ENCODE peak calls at places on chromosomes 1 and 21, in five cellular contexts. Y is esophagus squamous epithelium, B is OCI-LY7, A is lower leg skin, N is foreskin fibroblast. R is an unnamed sample.
A peak's percentile ranks its signal among the peaks of the same experiment; 100 is the strongest.

GRCh38 chr1:112402682-112403643 is 6.9 kb downstream of the CTTNBP2NL start:
- DNase-seq in Y (no peak), A (no peak), N (peak; percentile 45), B (no peak), R (peak; percentile 30)

GRCh38 chr1:115676498-115677171 is 34.9 kb downstream of the VANGL1 start:
- DNase-seq in A (no peak), B (no peak), Y (no peak), N (no peak), R (no peak)

GRCh38 chr1:172849653-172850052 is 190.8 kb downstream of the FASLG start:
- DNase-seq in B (no peak), Y (no peak), N (no peak), A (no peak), R (no peak)

GRCh38 chr1:209364716-209365115 is 218.8 kb upstream of the CAMK1G start:
- DNase-seq in N (no peak), Y (no peak), B (no peak), A (no peak), R (no peak)

GRCh38 chr1:7847599-7847998 is 5.3 kb downstream of the UTS2 start:
- DNase-seq in Y (no peak), N (peak; percentile 74), B (no peak), A (no peak), R (peak; percentile 89)

GRCh38 chr1:211648980-211649934 is 26.2 kb downstream of the NEK2 start:
- DNase-seq in B (peak; percentile 60), Y (no peak), N (no peak), A (no peak), R (no peak)

GRCh38 chr21:34722684-34723300 is 54.0 kb downstream of the CLIC6 start:
- DNase-seq in B (peak; percentile 38), N (no peak), Y (no peak), A (no peak), R (no peak)

GRCh38 chr1:31626451-31627202 is 9.1 kb downstream of the HCRTR1 start:
- DNase-seq in Y (no peak), N (peak; percentile 77), A (no peak), B (no peak), R (no peak)

GRCh38 chr1:20233394-20233793 is 47.1 kb upstream of the PLA2G2C start:
- DNase-seq in N (peak; percentile 44), A (no peak), B (peak; percentile 78), Y (no peak), R (peak; percentile 28)

GRCh38 chr1:160403244-160403643 is 2.9 kb downstream of the VANGL2 start:
- DNase-seq in Y (no peak), B (no peak), A (no peak), N (no peak), R (no peak)

GRCh38 chr21:34669149-34669879 is 520 bp downstream of the CLIC6 start:
- DNase-seq in N (peak; percentile 20), A (no peak), B (no peak), Y (no peak), R (no peak)

GRCh38 chr1:74693473-74693872 is 19.9 kb upstream of the ERICH3 start:
- DNase-seq in A (no peak), Y (no peak), N (peak; percentile 47), B (no peak), R (peak; percentile 42)

GRCh38 chr1:52002038-52002917 is 11.8 kb upstream of the RAB3B start:
- DNase-seq in B (peak; percentile 86), N (peak; percentile 95), Y (no peak), A (peak; percentile 53), R (peak; percentile 87)

GRCh38 chr1:41898191-41898713 is 20.5 kb downstream of the HIVEP3 start:
- DNase-seq in Y (no peak), A (no peak), B (no peak), N (peak; percentile 53), R (peak; percentile 34)

GRCh38 chr1:158552296-158552695 is 1.9 kb downstream of the OR6Y1 start:
- DNase-seq in A (no peak), B (no peak), N (no peak), Y (no peak), R (no peak)

GRCh38 chr1:216054593-216054992 is 368.7 kb downstream of the USH2A start:
- DNase-seq in A (no peak), Y (no peak), N (no peak), B (no peak), R (no peak)

GRCh38 chr21:15850645-15851044 is 120.9 kb downstream of the USP25 start:
- DNase-seq in A (no peak), N (peak; percentile 49), B (no peak), Y (no peak), R (peak; percentile 65)

GRCh38 chr1:58893257-58893869 is 109.5 kb upstream of the JUN start:
- DNase-seq in N (no peak), Y (no peak), A (no peak), B (no peak), R (no peak)

GRCh38 chr21:16029065-16029464 is 299.3 kb downstream of the USP25 start:
- DNase-seq in N (no peak), B (no peak), Y (no peak), A (no peak), R (no peak)

GRCh38 chr1:180269848-180270766 is 40.0 kb downstream of the LHX4 start:
- DNase-seq in Y (no peak), N (no peak), B (no peak), A (peak; percentile 40), R (no peak)
- TF ChIP-seq CTCF in Y (no peak), N (peak; percentile 23), B (no peak), A (no peak), R (peak; percentile 57)

GRCh38 chr1:119647228-119647733 is 785 bp downstream of the ZNF697 start:
- DNase-seq in B (no peak), N (no peak), A (no peak), Y (no peak), R (peak; percentile 15)

GRCh38 chr1:119646521-119647227 is 1.4 kb downstream of the ZNF697 start:
- DNase-seq in B (no peak), Y (no peak), N (peak; percentile 74), A (no peak), R (peak; percentile 83)

GRCh38 chr1:119651133-119651532 is 3.1 kb upstream of the ZNF697 start:
- DNase-seq in Y (no peak), B (no peak), A (no peak), N (no peak), R (no peak)

GRCh38 chr1:119647734-119648619 is at the start of gene ZNF697:
- DNase-seq in N (peak; percentile 99), A (peak; percentile 96), Y (peak; percentile 50), B (no peak), R (peak; percentile 98)

GRCh38 chr1:119648620-119649004 is 546 bp upstream of the ZNF697 start:
- DNase-seq in B (no peak), N (no peak), A (no peak), Y (no peak), R (no peak)
- H3K4me3 ChIP-seq in B (no peak overlapping the region), N (peak overlapping the region; percentile 90), A (peak overlapping the region; percentile 98), Y (peak overlapping the region; percentile 75), R (peak overlapping the region; percentile 93)

DNA sequence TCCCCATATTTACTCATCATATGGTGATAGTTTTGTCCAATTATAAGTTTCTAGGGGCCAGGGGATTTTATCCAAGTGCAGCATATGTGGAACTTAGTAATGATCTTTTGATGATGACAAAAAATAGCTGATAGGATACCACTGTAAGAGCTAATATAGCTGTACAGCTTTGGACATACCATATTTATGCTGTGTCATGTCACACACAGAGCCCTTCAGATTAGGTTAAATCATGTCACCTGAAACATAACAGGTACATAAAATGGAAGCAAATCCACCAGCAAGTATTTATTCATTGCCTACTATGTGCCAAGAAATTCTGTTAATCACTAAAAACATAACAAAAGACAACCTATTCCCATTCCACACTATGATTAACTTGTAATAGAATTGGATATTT is 82.8 kb upstream of the IPO9 start:
- DNase-seq in B (no peak), A (no peak), N (no peak), Y (no peak), R (no peak)
- TF ChIP-seq CTCF in B (no peak), A (no peak), N (no peak), Y (no peak), R (no peak)

GRCh38 chr1:243917863-243918565 is 68.0 kb upstream of the AKT3 start:
- DNase-seq in Y (no peak), N (peak; percentile 66), B (no peak), A (no peak), R (peak; percentile 26)
- H3K4me3 ChIP-seq in Y (peak overlapping the region; percentile 43), N (peak overlapping the region; percentile 64), B (no peak overlapping the region), A (no peak overlapping the region), R (peak overlapping the region; percentile 55)

GRCh38 chr1:54127594-54127993 is 25.2 kb downstream of the CDCP2 start:
- DNase-seq in B (no peak), N (no peak), A (no peak), Y (no peak), R (no peak)

GRCh38 chr1:54124906-54125305 is 27.9 kb downstream of the CDCP2 start:
- DNase-seq in B (no peak), A (no peak), N (no peak), Y (no peak), R (no peak)

GRCh38 chr1:54124472-54124871 is 28.3 kb downstream of the CDCP2 start:
- DNase-seq in A (no peak), N (no peak), B (no peak), Y (no peak), R (no peak)

GRCh38 chr1:54126271-54126815 is 26.5 kb downstream of the CDCP2 start:
- DNase-seq in Y (no peak), A (no peak), N (no peak), B (no peak), R (peak; percentile 20)

GRCh38 chr1:54125671-54126070 is 27.1 kb downstream of the CDCP2 start:
- DNase-seq in Y (no peak), B (no peak), A (no peak), N (peak; percentile 22), R (peak; percentile 23)
- TF ChIP-seq CTCF in Y (peak; percentile 21), B (peak; percentile 16), A (no peak), N (peak; percentile 25), R (peak; percentile 52)

GRCh38 chr1:69737527-69738176 is 169.9 kb downstream of the LRRC7 start:
- DNase-seq in A (peak; percentile 32), N (peak; percentile 79), Y (no peak), B (peak; percentile 61), R (peak; percentile 78)
- H3K4me3 ChIP-seq in A (no peak overlapping the region), N (no peak overlapping the region), Y (no peak overlapping the region), B (no peak overlapping the region), R (no peak overlapping the region)

GRCh38 chr1:24051206-24051945 is 60.6 kb downstream of the MYOM3 start:
- DNase-seq in A (no peak), B (no peak), N (no peak), Y (no peak), R (no peak)
- TF ChIP-seq CTCF in A (no peak), B (no peak), N (no peak), Y (no peak), R (no peak)

GRCh38 chr1:221910222-221910621 is 168.3 kb upstream of the DUSP10 start:
- DNase-seq in B (no peak), Y (no peak), A (no peak), N (no peak), R (no peak)
- H3K4me3 ChIP-seq in B (no peak overlapping the region), Y (no peak overlapping the region), A (no peak overlapping the region), N (no peak overlapping the region), R (no peak overlapping the region)

R was measured in astrocyte of the spinal cord.